ENCODE peak calls at places on chromosomes 6 and 20, in four cellular contexts. Q is HEK293T, E is K562, K is GM12878. H is an unnamed sample.

GRCh38 chr6:87766211-87766610 is 64.2 kb upstream of the AKIRIN2 start:
- DNase-seq in K (no peak), Q (peak), E (no peak), H (peak)

GRCh38 chr6:15473741-15474161 is 189.1 kb downstream of the DTNBP1 start:
- DNase-seq in E (no peak), Q (no peak), K (no peak), H (no peak)

GRCh38 chr6:116971959-116972358 is 94.9 kb downstream of the RFX6 start:
- DNase-seq in K (no peak), E (peak), Q (peak), H (peak)

GRCh38 chr6:95572098-95572497 is 5.2 kb upstream of the MANEA start:
- DNase-seq in K (no peak), E (peak), Q (no peak), H (no peak)

GRCh38 chr6:156901309-156902019 is 124.3 kb downstream of the ARID1B start:
- DNase-seq in K (no peak), E (no peak), Q (no peak), H (no peak)

GRCh38 chr6:89242574-89243330 is 25.6 kb upstream of the GABRR1 start:
- DNase-seq in E (peak), Q (peak), K (no peak), H (peak)

GRCh38 chr6:3372184-3372846 is 84.5 kb downstream of the SLC22A23 start:
- DNase-seq in E (peak), Q (no peak), K (no peak), H (no peak)

GRCh38 chr6:3523288-3523670 is 66.4 kb upstream of the SLC22A23 start:
- DNase-seq in K (no peak), E (no peak), Q (no peak), H (no peak)

GRCh38 chr20:53087034-53087777 is 115.0 kb downstream of the TSHZ2 start:
- DNase-seq in K (no peak), E (no peak), Q (no peak), H (peak)

GRCh38 chr20:57432874-57433491 is 41.8 kb downstream of the RBM38 start:
- DNase-seq in E (peak), K (peak), Q (no peak), H (no peak)

GRCh38 chr6:134529921-134530320 is 212.0 kb upstream of the SGK1 start:
- DNase-seq in E (no peak), Q (no peak), K (no peak), H (peak)

GRCh38 chr6:116682334-116682712 is 1.3 kb downstream of the KPNA5 start:
- DNase-seq in K (peak), E (peak), Q (no peak), H (no peak)

GRCh38 chr20:19993937-19994667 is 23.1 kb upstream of the NAA20 start:
- DNase-seq in E (no peak), K (no peak), Q (no peak), H (no peak)

GRCh38 chr6:88072462-88072861 is 24.8 kb downstream of the SPACA1 start:
- DNase-seq in Q (no peak), K (no peak), E (no peak), H (peak)

GRCh38 chr6:151005896-151006632 is 140.6 kb downstream of the MTHFD1L start:
- DNase-seq in Q (no peak), K (no peak), E (no peak), H (no peak)

GRCh38 chr20:36886859-36887778 is 11.2 kb downstream of the TLDC2 start:
- DNase-seq in Q (peak), K (peak), E (peak), H (peak)

GRCh38 chr6:160462551-160463109 is 114.5 kb downstream of the SLC22A3 start:
- DNase-seq in Q (no peak), E (no peak), K (peak), H (no peak)

GRCh38 chr6:150865043-150865405 is 478 bp upstream of the MTHFD1L start:
- DNase-seq in Q (no peak), K (no peak), E (no peak), H (no peak)

GRCh38 chr6:17869010-17869752 is 118.3 kb downstream of the KIF13A start:
- DNase-seq in Q (no peak), K (no peak), E (peak), H (no peak)

GRCh38 chr6:112384511-112384910 is 37.4 kb downstream of the RFPL4B start:
- DNase-seq in K (no peak), Q (no peak), E (no peak), H (no peak)

GRCh38 chr6:66328181-66328580 is 621.2 kb upstream of the EYS start:
- DNase-seq in Q (no peak), E (no peak), K (no peak), H (no peak)

GRCh38 chr20:63330940-63331339 is 30.2 kb downstream of the CHRNA4 start:
- DNase-seq in E (no peak), Q (no peak), K (no peak), H (no peak)

GRCh38 chr6:5752282-5752681 is 254.4 kb downstream of the NRN1 start:
- DNase-seq in K (no peak), E (peak), Q (no peak), H (no peak)

GRCh38 chr20:25054995-25055629 is 2.8 kb downstream of the ACSS1 start:
- DNase-seq in Q (no peak), K (no peak), E (no peak), H (peak)

GRCh38 chr6:21593412-21593926 is at the start of gene SOX4:
- DNase-seq in Q (peak), K (peak), E (peak), H (peak)

GRCh38 chr6:167957626-167958025 is 39.8 kb upstream of the KIF25 start:
- DNase-seq in E (no peak), Q (no peak), K (no peak), H (no peak)

GRCh38 chr6:167956983-167957492 is 40.4 kb upstream of the KIF25 start:
- DNase-seq in K (no peak), E (no peak), Q (no peak), H (peak)

GRCh38 chr6:167953551-167953950 is 43.9 kb upstream of the KIF25 start:
- DNase-seq in E (no peak), K (no peak), Q (no peak), H (no peak)

GRCh38 chr6:167954151-167954550 is 43.3 kb upstream of the KIF25 start:
- DNase-seq in Q (no peak), K (no peak), E (no peak), H (no peak)

GRCh38 chr6:167956491-167956890 is 41.0 kb upstream of the KIF25 start:
- DNase-seq in K (no peak), E (no peak), Q (no peak), H (no peak)
- TF ChIP-seq TARDBP in K (no peak), E (no peak), Q (no peak), H (no peak)

DNA sequence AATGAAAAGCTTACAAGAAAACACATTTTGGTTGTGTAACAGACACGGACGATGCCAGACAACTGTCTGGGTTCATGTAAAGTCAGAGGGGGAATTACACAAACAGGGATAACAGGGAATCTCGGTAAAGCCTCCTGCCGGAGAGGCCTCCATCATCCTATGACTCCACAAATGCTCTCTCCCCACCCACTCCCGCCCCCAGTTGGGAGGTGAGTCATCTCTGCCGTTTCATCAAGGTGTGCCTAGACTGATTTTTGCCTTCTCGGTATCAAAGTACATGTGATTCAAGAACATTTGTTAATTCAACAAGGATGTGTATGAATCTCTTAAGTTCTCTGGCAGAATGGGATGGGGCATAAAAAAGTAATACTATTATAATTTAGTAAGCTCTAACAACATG is 304.9 kb upstream of the PRDM1 start:
- DNase-seq in K (no peak), E (peak), Q (no peak), H (no peak)
- TF ChIP-seq TARDBP in K (no peak), E (no peak), Q (no peak), H (no peak)

DNA sequence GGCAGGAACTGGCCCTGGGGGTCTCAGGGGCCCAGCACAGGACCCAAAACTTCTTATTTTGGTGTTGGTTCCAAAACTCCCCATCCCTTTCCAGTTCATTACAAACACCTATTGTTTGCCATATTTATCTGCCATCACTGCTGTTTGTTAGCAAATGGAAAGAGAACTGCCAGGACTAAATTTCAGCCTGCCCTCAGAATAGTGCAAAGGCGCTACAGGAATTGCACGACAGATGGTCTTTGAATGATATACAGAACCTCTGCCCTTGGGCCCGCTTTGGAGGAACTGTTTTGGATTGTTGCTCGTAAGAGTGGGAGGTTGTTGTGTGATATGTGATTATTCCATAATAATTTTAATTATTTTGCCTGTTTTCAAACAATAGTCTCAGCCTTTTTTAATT is 199.0 kb upstream of the FBXL4 start:
- DNase-seq in Q (no peak), E (no peak), K (no peak), H (no peak)
- TF ChIP-seq TARDBP in Q (no peak), E (no peak), K (no peak), H (no peak)

GRCh38 chr20:23879811-23880374 is 345 bp upstream of the CST5 start:
- DNase-seq in K (no peak), Q (no peak), E (peak), H (peak)
- TF ChIP-seq TARDBP in K (no peak), Q (no peak), E (no peak), H (peak)

GRCh38 chr6:4553387-4553786 is 222.8 kb upstream of the CDYL start:
- DNase-seq in Q (no peak), E (no peak), K (no peak), H (no peak)

GRCh38 chr6:4545929-4546328 is 230.3 kb upstream of the CDYL start:
- DNase-seq in K (no peak), Q (no peak), E (no peak), H (no peak)

GRCh38 chr6:4549556-4550226 is 226.5 kb upstream of the CDYL start:
- DNase-seq in E (no peak), K (no peak), Q (no peak), H (peak)

GRCh38 chr6:4554645-4555044 is 221.6 kb upstream of the CDYL start:
- DNase-seq in Q (no peak), E (no peak), K (no peak), H (no peak)

DNA sequence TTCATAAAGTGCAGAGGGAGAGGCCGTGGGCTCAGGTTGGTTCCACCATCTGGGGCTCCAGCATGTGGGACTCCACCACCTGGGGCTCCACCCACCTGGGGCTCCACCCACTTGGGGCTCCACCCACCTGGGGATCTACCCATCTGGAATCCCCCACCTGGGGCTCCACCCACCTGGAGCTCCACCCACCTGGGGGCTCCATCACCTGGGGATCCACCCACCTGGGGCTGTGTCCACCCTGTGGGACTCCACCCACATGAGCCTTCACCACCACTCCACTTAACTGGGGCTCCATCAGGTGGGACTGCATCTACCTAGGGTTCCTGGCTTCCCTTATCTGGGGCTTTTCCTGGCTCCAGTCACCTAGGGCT is 226.0 kb upstream of the CDYL start:
- DNase-seq in Q (no peak), K (no peak), E (peak), H (no peak)
- TF ChIP-seq TARDBP in Q (no peak), K (no peak), E (no peak), H (no peak)

GRCh38 chr6:37783025-37783825 is 36.3 kb upstream of the ZFAND3 start:
- DNase-seq in E (no peak), K (no peak), Q (no peak), H (no peak)
- TF ChIP-seq TARDBP in E (no peak), K (no peak), Q (no peak), H (no peak)

DNA sequence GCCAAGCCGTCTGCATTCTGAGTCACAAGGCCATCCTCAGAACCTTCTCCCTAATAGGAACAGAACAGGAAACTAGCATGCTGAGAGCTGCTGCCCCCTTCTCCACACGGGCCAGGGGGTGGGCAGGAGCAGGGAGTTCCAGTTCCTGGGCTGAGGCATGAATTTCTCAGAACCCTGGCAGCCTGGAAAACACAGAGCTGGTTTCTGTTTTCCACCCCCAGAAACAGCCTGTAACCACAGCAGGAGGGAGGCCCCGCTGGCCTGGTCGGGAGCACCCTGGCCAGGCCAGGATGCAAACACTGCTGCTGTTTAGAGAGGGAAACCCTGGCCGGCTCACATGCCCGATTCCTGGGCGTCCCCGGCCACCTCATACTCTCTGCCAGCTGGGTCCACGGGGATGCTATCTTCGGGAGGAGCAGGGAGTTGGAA is 130.2 kb downstream of the NFATC2 start:
- DNase-seq in E (no peak), K (no peak), Q (no peak), H (no peak)
- TF ChIP-seq TARDBP in E (no peak), K (no peak), Q (no peak), H (no peak)

GRCh38 chr20:31704225-31705119 is 18.2 kb downstream of the BCL2L1 start:
- DNase-seq in K (no peak), E (no peak), Q (no peak), H (peak)
- TF ChIP-seq TARDBP in K (no peak), E (no peak), Q (no peak), H (peak)

GRCh38 chr6:69617163-69617562 is 179.6 kb downstream of the LMBRD1 start:
- DNase-seq in K (no peak), Q (no peak), E (no peak), H (no peak)

GRCh38 chr6:69622230-69622629 is 174.6 kb downstream of the LMBRD1 start:
- DNase-seq in Q (no peak), K (no peak), E (peak), H (no peak)

GRCh38 chr6:69624944-69625343 is 171.9 kb downstream of the LMBRD1 start:
- DNase-seq in K (no peak), Q (no peak), E (no peak), H (no peak)

GRCh38 chr6:69627625-69628024 is 169.2 kb downstream of the LMBRD1 start:
- DNase-seq in E (no peak), K (no peak), Q (no peak), H (no peak)

DNA sequence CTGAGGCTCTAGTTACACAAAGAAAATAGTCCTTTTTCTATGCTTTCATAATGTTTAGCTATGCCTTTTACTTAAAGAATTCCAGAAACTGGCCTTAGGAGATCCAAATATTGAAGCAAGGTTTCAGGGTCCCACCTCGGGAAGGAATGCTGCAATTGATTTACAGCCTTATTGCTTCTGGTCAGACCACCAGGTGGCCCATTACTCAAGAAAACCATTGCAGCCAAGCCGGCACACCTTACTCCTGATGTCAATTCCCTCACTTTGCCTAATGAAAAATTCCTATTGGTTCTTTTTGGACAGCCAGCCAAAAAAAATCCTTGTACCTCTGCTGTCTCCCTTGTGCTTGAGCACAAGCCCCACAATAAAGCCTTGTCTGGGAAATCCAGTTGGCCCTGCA is 173.9 kb downstream of the LMBRD1 start:
- DNase-seq in K (no peak), Q (no peak), E (no peak), H (no peak)
- TF ChIP-seq TARDBP in K (no peak), Q (no peak), E (no peak), H (no peak)